ENCODE peak calls at places on chromosomes 4 and X, in nine cellular contexts. S, D, E, A, W, Q, K, J and R are unnamed samples.

GRCh38 chr4:74114234-74114633 is 15.2 kb upstream of the CXCL2 start:
- DNase-seq in J (no peak), Q (no peak), A (no peak), D (peak), K (peak), W (no peak), E (no peak), S (no peak), R (no peak)

GRCh38 chr4:20445933-20446723 is 194.4 kb downstream of the SLIT2 start:
- DNase-seq in Q (no peak), S (no peak), D (no peak), K (peak), E (no peak), J (no peak), A (no peak), W (no peak), R (no peak)

GRCh38 chr4:155428128-155428527 is 51.4 kb upstream of the MAP9 start:
- DNase-seq in W (no peak), J (no peak), Q (no peak), A (no peak), K (no peak), E (no peak), S (no peak), D (no peak), R (no peak)

GRCh38 chrX:7233632-7234406 is 85.9 kb upstream of the PUDP start:
- DNase-seq in S (no peak), Q (no peak), A (no peak), K (no peak), J (no peak), D (no peak), E (no peak), W (no peak), R (no peak)

GRCh38 chr4:85779165-85779564 is 304.2 kb downstream of the ARHGAP24 start:
- DNase-seq in D (no peak), J (no peak), Q (no peak), W (no peak), K (peak), E (no peak), S (no peak), A (no peak), R (no peak)

GRCh38 chr4:143381171-143382118 is 44.8 kb downstream of the GAB1 start:
- DNase-seq in D (peak), A (no peak), E (peak), S (peak), Q (peak), W (peak), J (peak), K (peak), R (peak)

GRCh38 chr4:55399581-55399980 is 3.8 kb downstream of the TMEM165 start:
- DNase-seq in K (no peak), S (no peak), A (no peak), D (no peak), W (no peak), Q (no peak), E (no peak), J (no peak), R (peak)

GRCh38 chrX:133350751-133351150 is 64.5 kb downstream of the GPC4 start:
- DNase-seq in E (peak), W (peak), S (peak), Q (no peak), K (no peak), D (no peak), J (peak), A (no peak), R (no peak)

GRCh38 chr4:1019726-1020470 is 8.5 kb downstream of the FGFRL1 start:
- DNase-seq in K (no peak), Q (no peak), A (no peak), W (no peak), D (no peak), S (no peak), E (no peak), J (no peak), R (no peak)

GRCh38 chr4:15689540-15689939 is 7.9 kb downstream of the FAM200B start:
- DNase-seq in A (no peak), E (no peak), S (no peak), W (no peak), D (no peak), K (peak), J (no peak), Q (no peak), R (no peak)

GRCh38 chrX:136725446-136726104 is 55.2 kb downstream of the ARHGEF6 start:
- DNase-seq in K (peak), Q (no peak), S (no peak), J (peak), D (peak), A (no peak), W (no peak), E (no peak), R (no peak)

GRCh38 chr4:161936625-161937133 is 227.1 kb downstream of the FSTL5 start:
- DNase-seq in E (no peak), W (no peak), J (no peak), A (peak), S (no peak), K (peak), Q (no peak), D (no peak), R (no peak)

DNA sequence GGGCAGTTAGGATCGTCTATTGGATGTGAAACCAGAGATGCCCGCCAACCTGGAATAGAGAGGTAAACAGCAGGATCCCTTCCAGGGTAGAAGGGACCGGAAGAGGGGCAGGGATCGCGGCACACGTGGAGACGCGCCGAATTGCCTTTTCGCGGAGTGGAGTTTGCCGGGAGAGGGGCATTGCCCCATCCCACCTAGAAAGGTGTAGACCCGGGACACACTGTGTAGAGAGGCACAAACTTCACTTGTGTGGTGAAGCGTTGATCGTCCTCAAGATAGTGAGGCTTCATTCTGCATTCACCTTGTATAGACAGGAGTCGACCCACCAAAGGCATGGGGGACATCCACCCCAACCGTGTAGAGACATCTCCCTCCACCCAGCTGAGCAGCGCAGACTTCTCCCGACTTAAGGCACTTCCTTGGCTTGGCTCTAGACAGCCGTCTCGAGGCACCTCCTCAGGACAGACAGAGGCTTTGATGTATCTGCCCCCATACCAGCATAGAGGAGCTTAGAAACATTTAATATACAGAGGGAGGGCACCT is 410 bp downstream of the GNL3L start:
- DNase-seq in W (no peak), A (no peak), K (no peak), E (no peak), J (no peak), D (no peak), Q (no peak), S (peak), R (peak)
- TF ChIP-seq POLR2A in W (no peak), A (no peak), K (no peak), E (no peak), J (no peak), D (no peak), Q (no peak), S (no peak), R (peak)

DNA sequence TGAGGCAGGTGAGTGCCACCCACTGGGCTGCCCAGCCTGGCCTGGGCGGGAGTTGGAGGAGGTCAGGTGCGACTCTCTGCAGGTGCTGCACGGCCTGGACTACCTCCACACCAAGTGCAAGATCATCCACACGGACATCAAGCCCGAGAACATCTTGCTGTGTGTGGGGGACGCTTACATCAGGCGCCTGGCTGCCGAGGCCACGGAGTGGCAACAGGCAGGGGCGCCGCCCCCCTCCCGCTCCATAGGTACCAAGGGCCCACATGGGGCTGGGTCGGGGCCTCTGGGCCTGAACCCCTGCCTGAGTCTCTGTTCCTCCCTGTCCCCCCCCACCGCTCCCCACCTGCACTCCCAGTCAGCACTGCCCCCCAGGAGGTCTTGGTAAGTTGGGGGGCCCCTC is 2.0 kb downstream of the SRPK3 start:
- DNase-seq in K (no peak), J (no peak), E (no peak), S (no peak), Q (no peak), A (no peak), D (no peak), W (no peak), R (no peak)
- TF ChIP-seq POLR2A in K (no peak), J (no peak), E (no peak), S (no peak), Q (no peak), A (no peak), D (no peak), W (no peak), R (no peak)

GRCh38 chr4:128810871-128811570 is 1.5 kb downstream of the JADE1 start:
- DNase-seq in W (peak), Q (peak), A (peak), J (peak), K (peak), S (peak), D (peak), E (peak), R (peak)
- TF ChIP-seq POLR2A in W (peak), Q (no peak), A (peak), J (peak), K (peak), S (peak), D (peak), E (no peak), R (peak)

GRCh38 chr4:48779998-48780866 is at the start of gene FRYL:
- DNase-seq in W (peak), E (peak), Q (peak), S (peak), J (peak), A (peak), D (peak), K (peak), R (peak)
- TF ChIP-seq POLR2A in W (peak), E (peak), Q (no peak), S (peak), J (peak), A (peak), D (peak), K (peak), R (peak)

GRCh38 chrX:270848-271367 is 10.3 kb upstream of the PLCXD1 start:
- DNase-seq in W (no peak), D (no peak), J (no peak), A (no peak), Q (peak), S (peak), K (no peak), E (peak), R (no peak)

GRCh38 chrX:275476-275966 is 5.7 kb upstream of the PLCXD1 start:
- DNase-seq in W (no peak), J (no peak), S (no peak), E (no peak), D (no peak), Q (peak), K (no peak), A (no peak), R (no peak)

GRCh38 chrX:275967-276587 is 5.1 kb upstream of the PLCXD1 start:
- DNase-seq in W (no peak), A (peak), K (peak), D (peak), S (peak), J (peak), E (peak), Q (peak), R (no peak)

GRCh38 chrX:276588-277171 is 4.5 kb upstream of the PLCXD1 start:
- DNase-seq in Q (peak), A (peak), K (peak), J (no peak), E (no peak), W (no peak), D (peak), S (peak), R (no peak)

GRCh38 chrX:274904-275475 is 6.2 kb upstream of the PLCXD1 start:
- DNase-seq in K (no peak), E (no peak), D (no peak), W (no peak), S (peak), A (no peak), J (peak), Q (peak), R (no peak)
- TF ChIP-seq POLR2A in K (no peak), E (no peak), D (no peak), W (no peak), S (no peak), A (no peak), J (no peak), Q (no peak), R (no peak)

GRCh38 chr4:158810487-158811215 is 41.8 kb downstream of the FNIP2 start:
- DNase-seq in Q (peak), W (peak), D (peak), A (peak), S (peak), K (peak), J (peak), E (peak), R (peak)

GRCh38 chr4:158811704-158812103 is 42.9 kb downstream of the FNIP2 start:
- DNase-seq in W (no peak), J (peak), S (peak), E (no peak), Q (no peak), K (no peak), A (no peak), D (no peak), R (peak)

GRCh38 chr4:158811216-158811540 is 42.4 kb downstream of the FNIP2 start:
- DNase-seq in D (no peak), Q (no peak), K (no peak), E (no peak), A (no peak), S (no peak), W (no peak), J (no peak), R (no peak)

GRCh38 chr4:158808399-158808798 is 39.6 kb downstream of the FNIP2 start:
- DNase-seq in Q (no peak), S (no peak), D (no peak), J (no peak), K (no peak), A (no peak), E (no peak), W (no peak), R (no peak)

DNA sequence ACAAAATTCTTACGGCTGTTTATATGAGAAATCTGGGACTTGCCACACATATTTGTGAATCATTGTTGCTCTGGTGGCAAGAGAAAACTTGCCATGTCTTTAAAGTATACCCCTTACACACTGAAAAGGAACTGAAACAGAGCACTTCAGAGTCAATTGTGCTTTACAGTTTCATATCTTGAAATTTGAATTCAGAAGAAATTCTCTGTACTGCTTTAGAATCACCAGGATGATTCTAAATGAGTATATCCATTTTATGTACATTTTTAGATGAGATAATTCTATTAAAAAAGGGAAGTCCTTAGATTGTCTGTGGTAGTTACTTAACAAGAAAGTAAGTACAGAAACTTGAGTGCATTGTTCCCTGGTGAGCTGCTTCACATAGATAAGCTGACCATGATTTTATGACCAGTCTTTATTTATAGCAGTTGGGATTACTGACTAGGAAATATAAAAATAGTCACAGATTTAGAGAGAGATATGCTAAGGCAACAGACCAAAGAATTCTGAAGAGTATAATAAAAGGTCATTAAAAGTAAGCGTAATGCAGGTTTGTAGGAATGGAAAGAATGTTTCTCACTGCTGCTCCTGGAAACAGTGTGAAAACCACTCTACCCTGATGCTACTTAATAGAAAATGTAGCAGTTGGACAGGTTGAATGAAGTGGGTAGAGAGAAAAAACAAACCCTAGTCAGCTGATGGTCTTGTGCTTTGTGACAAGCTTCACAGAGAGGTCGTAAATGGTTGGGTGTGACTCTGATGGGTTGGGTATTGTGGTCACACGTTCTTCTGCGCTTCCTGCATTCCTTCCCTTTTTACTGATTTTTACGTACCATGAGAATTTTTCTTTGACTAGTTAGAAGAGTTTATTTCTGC is 41.0 kb downstream of the FNIP2 start:
- DNase-seq in E (peak), Q (no peak), W (no peak), D (no peak), A (peak), K (peak), J (peak), S (peak), R (peak)
- TF ChIP-seq POLR2A in E (no peak), Q (no peak), W (no peak), D (no peak), A (no peak), K (no peak), J (peak), S (peak), R (peak)

GRCh38 chr4:10074767-10075105 is 41.9 kb downstream of the WDR1 start:
- DNase-seq in S (no peak), E (no peak), A (peak), Q (no peak), K (peak), W (no peak), J (no peak), D (no peak), R (no peak)
- TF ChIP-seq POLR2A in S (no peak), E (no peak), A (no peak), Q (no peak), K (no peak), W (no peak), J (no peak), D (no peak), R (no peak)

DNA sequence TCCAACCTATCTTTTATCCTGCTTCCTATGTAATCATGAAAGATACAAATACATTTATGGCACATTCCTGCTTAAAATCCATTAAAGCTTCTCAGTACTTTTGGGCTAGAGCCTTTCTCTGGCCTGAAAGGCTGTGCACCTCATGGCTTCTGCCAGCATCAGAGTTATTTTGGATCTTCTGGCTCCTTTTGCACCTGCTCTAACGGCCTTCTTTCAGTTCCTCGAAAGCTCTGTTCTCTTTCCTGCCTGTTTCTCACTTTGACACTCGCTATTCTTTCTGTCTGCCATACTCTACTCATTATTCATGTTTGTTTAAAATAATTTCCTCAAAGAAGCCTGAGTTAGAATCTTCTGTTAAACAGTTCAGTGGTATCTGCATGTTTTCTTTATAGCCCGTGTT is 86.0 kb downstream of the LRP2BP start:
- DNase-seq in A (no peak), S (no peak), E (no peak), W (no peak), J (no peak), D (no peak), K (no peak), Q (no peak), R (no peak)
- TF ChIP-seq POLR2A in A (no peak), S (no peak), E (no peak), W (no peak), J (no peak), D (no peak), K (no peak), Q (no peak), R (no peak)

GRCh38 chr4:82423245-82424054 is 6.8 kb downstream of the HNRNPDL start:
- DNase-seq in J (no peak), W (no peak), S (no peak), A (peak), D (no peak), Q (no peak), E (no peak), K (peak), R (no peak)
- TF ChIP-seq POLR2A in J (no peak), W (no peak), S (no peak), A (no peak), D (no peak), Q (no peak), E (no peak), K (peak), R (peak)

GRCh38 chr4:169009281-169010124 is 552 bp downstream of the CBR4 start:
- DNase-seq in K (peak), D (peak), E (peak), S (peak), Q (peak), J (peak), W (peak), A (peak), R (peak)

GRCh38 chr4:169013396-169013795 is 3.3 kb upstream of the CBR4 start:
- DNase-seq in A (no peak), J (no peak), K (no peak), S (no peak), W (no peak), E (no peak), D (no peak), Q (no peak), R (peak)

GRCh38 chr4:169008478-169008877 is 1.6 kb downstream of the CBR4 start:
- DNase-seq in S (no peak), J (no peak), Q (no peak), W (no peak), A (no peak), E (no peak), K (no peak), D (no peak), R (peak)

GRCh38 chr4:169012049-169012448 is 2.0 kb upstream of the CBR4 start:
- DNase-seq in W (no peak), A (no peak), D (no peak), J (no peak), K (no peak), E (no peak), S (no peak), Q (no peak), R (peak)

GRCh38 chr4:169010125-169011023 is at the start of gene CBR4:
- DNase-seq in J (peak), Q (peak), W (peak), A (peak), D (peak), E (peak), K (peak), S (peak), R (peak)
- TF ChIP-seq POLR2A in J (peak), Q (no peak), W (peak), A (peak), D (peak), E (peak), K (peak), S (peak), R (peak)